ENCODE peak calls at places on chromosome 7, in seven cellular contexts. X is ovary, U is tibial nerve, G is Panc1, J is vagina, Q is mammary epithelial cell, P is PC-3. C is an unnamed sample. For H3K4me1, the result is how much of the 10 kb centered on the place peaks cover.

GRCh38 chr7:14714161-14714728 is 188.3 kb downstream of the DGKB start:
- DNase-seq in Q (no peak), P (no peak), G (no peak), U (no peak), J (no peak), X (no peak), C (no peak)

GRCh38 chr7:34109936-34110626 is 204.7 kb downstream of the BMPER start:
- DNase-seq in G (no peak), P (no peak), U (no peak), X (no peak), Q (no peak), J (no peak), C (no peak)

GRCh38 chr7:44292418-44292817 is 33.0 kb downstream of the CAMK2B start:
- DNase-seq in Q (no peak), G (no peak), P (no peak), X (no peak), U (no peak), J (no peak), C (no peak)

GRCh38 chr7:35799846-35800717 is 775 bp upstream of the SEPTIN7 start:
- DNase-seq in X (peak), G (no peak), Q (peak), U (peak), P (peak), J (peak), C (peak)

GRCh38 chr7:95608344-95609173 is 12.2 kb upstream of the PDK4 start:
- DNase-seq in U (peak), P (peak), Q (peak), G (peak), X (peak), J (peak), C (peak)

GRCh38 chr7:91383875-91384274 is 119.6 kb downstream of the FZD1 start:
- DNase-seq in U (no peak), P (no peak), X (no peak), Q (no peak), J (no peak), G (no peak), C (no peak)

GRCh38 chr7:70788276-70788675 is 343.7 kb upstream of the GALNT17 start:
- DNase-seq in X (no peak), G (no peak), U (no peak), Q (no peak), J (no peak), P (no peak), C (no peak)

GRCh38 chr7:92137531-92137930 is 3.3 kb upstream of the CYP51A1 start:
- DNase-seq in J (no peak), P (peak), Q (no peak), U (no peak), X (no peak), G (no peak), C (no peak)

GRCh38 chr7:55540226-55540858 is 32.0 kb downstream of the VOPP1 start:
- DNase-seq in X (no peak), U (no peak), P (no peak), Q (no peak), J (no peak), G (no peak), C (no peak)

GRCh38 chr7:74482629-74483401 is 29.1 kb downstream of the GTF2IRD1 start:
- DNase-seq in J (no peak), Q (peak), G (peak), X (peak), U (no peak), P (no peak), C (no peak)

GRCh38 chr7:3683886-3684539 is 383.0 kb downstream of the SDK1 start:
- DNase-seq in Q (no peak), X (no peak), J (no peak), U (no peak), P (no peak), G (no peak), C (no peak)

GRCh38 chr7:149707448-149707886 is 65.9 kb downstream of the ZNF467 start:
- DNase-seq in G (no peak), J (no peak), P (peak), X (no peak), Q (peak), U (no peak), C (no peak)

GRCh38 chr7:99190359-99191009 is 17.4 kb downstream of the KPNA7 start:
- DNase-seq in X (no peak), U (no peak), J (no peak), Q (no peak), P (no peak), G (no peak), C (no peak)

GRCh38 chr7:149720372-149721083 is 52.9 kb downstream of the ZNF467 start:
- DNase-seq in P (no peak), X (no peak), Q (no peak), U (peak), G (no peak), J (no peak), C (peak)

GRCh38 chr7:138773817-138774216 is 24.0 kb upstream of the TMEM213 start:
- DNase-seq in Q (no peak), X (no peak), U (no peak), G (no peak), P (no peak), J (no peak), C (no peak)

GRCh38 chr7:91883676-91884362 is 3.3 kb upstream of the MTERF1 start:
- DNase-seq in G (no peak), Q (peak), U (no peak), X (no peak), P (no peak), J (no peak), C (no peak)

GRCh38 chr7:26451997-26452396 is 160.3 kb downstream of the SNX10 start:
- DNase-seq in P (peak), U (no peak), X (no peak), G (no peak), J (no peak), Q (no peak), C (no peak)

GRCh38 chr7:102454423-102454822 is 10.2 kb downstream of the ALKBH4 start:
- DNase-seq in X (no peak), J (no peak), Q (no peak), P (no peak), G (no peak), U (no peak), C (no peak)

GRCh38 chr7:103951311-103951710 is 38.1 kb downstream of the RELN start:
- DNase-seq in P (no peak), G (no peak), Q (no peak), X (no peak), U (no peak), J (no peak), C (no peak)

GRCh38 chr7:107025449-107026103 is 18.9 kb upstream of the PRKAR2B start:
- DNase-seq in P (no peak), X (no peak), G (no peak), J (no peak), Q (no peak), U (no peak), C (no peak)

GRCh38 chr7:24827027-24827426 is 69.8 kb upstream of the GSDME start:
- DNase-seq in Q (peak), P (peak), G (no peak), X (no peak), U (no peak), J (no peak), C (no peak)

GRCh38 chr7:24825931-24826661 is 68.8 kb upstream of the GSDME start:
- DNase-seq in G (no peak), P (peak), U (no peak), Q (peak), J (no peak), X (no peak), C (no peak)

GRCh38 chr7:24825315-24825917 is 68.2 kb upstream of the GSDME start:
- DNase-seq in P (peak), X (no peak), J (no peak), U (no peak), Q (peak), G (no peak), C (no peak)

GRCh38 chr7:24827589-24827988 is 70.3 kb upstream of the GSDME start:
- DNase-seq in P (peak), Q (peak), U (no peak), G (no peak), J (no peak), X (no peak), C (no peak)

GRCh38 chr7:24826662-24827020 is 69.4 kb upstream of the GSDME start:
- DNase-seq in P (no peak), Q (peak), J (no peak), G (no peak), U (no peak), X (no peak), C (no peak)
- H3K4me1 ChIP-seq in P (half or more), Q (half or more), J (half or more), G (under half), U (under half), X (under half), C (under half)

GRCh38 chr7:123622660-123623386 is 21.2 kb downstream of the ASB15 start:
- DNase-seq in U (no peak), G (no peak), P (no peak), J (no peak), X (no peak), Q (no peak), C (no peak)

GRCh38 chr7:123627859-123628258 is 26.2 kb downstream of the ASB15 start:
- DNase-seq in X (no peak), J (no peak), G (no peak), U (no peak), P (no peak), Q (no peak), C (no peak)

GRCh38 chr7:123625254-123625653 is 23.6 kb downstream of the ASB15 start:
- DNase-seq in Q (no peak), U (no peak), G (no peak), J (no peak), P (no peak), X (no peak), C (no peak)

GRCh38 chr7:123621707-123622106 is 20.1 kb downstream of the ASB15 start:
- DNase-seq in U (no peak), P (no peak), J (no peak), G (no peak), X (no peak), Q (no peak), C (no peak)

DNA sequence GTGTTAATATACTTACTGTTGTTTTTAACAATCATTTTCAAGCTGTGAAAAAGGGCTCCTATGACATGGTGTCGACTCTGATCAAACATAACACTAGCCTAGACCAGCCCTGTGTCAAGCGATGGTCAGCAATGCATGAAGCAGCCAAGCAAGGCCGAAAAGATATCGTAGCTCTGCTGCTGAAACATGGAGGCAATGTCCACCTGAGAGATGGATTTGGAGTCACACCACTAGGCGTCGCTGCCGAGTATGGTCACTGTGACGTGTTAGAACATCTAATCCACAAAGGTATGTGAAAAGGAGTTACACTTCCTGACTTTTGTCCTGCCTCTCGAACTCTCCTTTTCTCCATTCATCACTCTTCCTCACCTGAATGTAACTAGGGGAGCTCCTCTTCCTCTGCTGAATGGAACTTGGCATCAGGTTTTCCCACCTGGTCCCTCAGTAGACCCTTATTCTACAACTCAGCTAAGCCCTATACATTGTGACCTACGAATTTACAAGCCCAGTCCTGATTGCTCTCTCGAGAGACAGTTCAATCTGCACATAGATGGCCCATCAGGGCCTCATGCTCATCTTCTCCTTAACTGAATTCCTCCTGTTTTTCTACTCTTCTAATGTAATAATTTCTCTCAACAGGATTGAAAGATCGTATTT is 23.0 kb downstream of the ASB15 start:
- DNase-seq in P (peak), G (peak), Q (peak), J (no peak), U (no peak), X (peak), C (no peak)
- TF ChIP-seq CTCF in P (peak), G (peak), Q (peak), J (no peak), U (peak), X (no peak), C (peak)

GRCh38 chr7:150975536-150976285 is 2.4 kb downstream of the KCNH2 start:
- DNase-seq in J (no peak), P (no peak), Q (no peak), U (no peak), X (no peak), G (no peak), C (no peak)
- H3K4me3 ChIP-seq in J (peak), P (peak), Q (no peak), U (no peak), X (peak), G (peak), C (no peak)

DNA sequence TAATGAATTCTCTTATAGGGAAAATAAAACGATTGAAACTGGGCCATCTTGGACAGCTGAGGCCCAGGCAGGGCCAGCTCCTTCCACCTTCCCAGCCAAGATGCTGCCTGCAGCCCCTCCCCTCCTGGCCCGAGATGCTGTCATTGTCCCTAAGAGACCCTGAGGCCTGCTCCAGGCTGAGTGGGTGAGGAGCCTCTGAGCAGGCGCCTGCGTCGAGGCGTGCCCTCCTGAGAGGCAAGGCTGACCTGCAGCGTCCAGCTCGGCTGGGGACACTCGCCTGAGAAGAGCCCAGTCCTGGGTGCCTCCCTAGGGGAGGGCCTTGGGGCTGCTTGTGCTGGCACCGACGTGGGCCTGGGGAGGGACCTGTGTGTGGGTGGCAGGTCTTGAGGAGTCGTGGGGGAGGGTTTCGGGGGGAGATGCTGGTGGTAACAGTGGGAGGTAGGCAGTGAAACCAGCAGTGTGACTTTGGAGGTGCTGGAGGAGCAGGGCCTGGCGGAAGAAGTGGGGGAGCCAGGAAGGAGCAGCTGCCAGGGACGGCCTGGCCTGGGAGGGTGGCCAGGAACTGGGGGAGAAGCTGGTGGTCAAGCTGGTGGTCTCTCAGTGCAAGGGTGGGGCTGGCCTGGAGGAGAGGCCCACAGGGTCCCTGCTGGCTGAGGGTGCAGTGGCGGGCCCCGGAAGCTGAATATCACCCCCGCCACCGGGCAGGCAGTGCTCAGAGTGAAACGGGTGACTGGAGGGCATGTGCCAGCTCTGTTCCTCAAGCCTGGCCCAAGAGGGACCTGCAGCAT is 7.9 kb downstream of the GPR146 start:
- DNase-seq in U (no peak), Q (no peak), J (no peak), X (no peak), G (no peak), P (no peak), C (no peak)
- H3K4me1 ChIP-seq in U (half or more), Q (under half), J (under half), X (under half), G (under half), P (under half), C (under half)

GRCh38 chr7:128919241-128919640 is 8.7 kb upstream of the KCP start:
- DNase-seq in Q (no peak), U (no peak), P (no peak), G (no peak), X (no peak), J (no peak), C (no peak)

GRCh38 chr7:128920913-128921582 is 10.5 kb upstream of the KCP start:
- DNase-seq in X (no peak), P (no peak), U (peak), Q (no peak), J (no peak), G (no peak), C (no peak)

GRCh38 chr7:128918266-128918665 is 7.8 kb upstream of the KCP start:
- DNase-seq in U (no peak), X (no peak), Q (no peak), J (no peak), G (no peak), P (no peak), C (no peak)

GRCh38 chr7:128921866-128922440 is 11.4 kb upstream of the KCP start:
- DNase-seq in Q (no peak), U (no peak), P (no peak), J (no peak), X (no peak), G (no peak), C (no peak)

GRCh38 chr7:128919881-128920789 is 9.6 kb upstream of the KCP start:
- DNase-seq in Q (no peak), U (no peak), J (no peak), X (no peak), G (no peak), P (no peak), C (no peak)
- TF ChIP-seq CTCF in Q (no peak), U (no peak), J (no peak), X (no peak), G (no peak), P (no peak), C (no peak)